ENCODE peak calls at places on chromosomes 12 and 14, in nine cellular contexts. U, W, Q, M, R, P, O, Y and K are unnamed samples.

GRCh38 chr12:118055144-118055557 is 5.8 kb downstream of the WSB2 start:
- DNase-seq in U (peak; percentile 62), W (peak; percentile 61), Q (no peak), M (peak; percentile 89), R (peak; percentile 78), P (no peak), O (peak; percentile 54), Y (no peak), K (peak; percentile 70)

GRCh38 chr14:77120771-77121743 is 20.5 kb downstream of the ZDHHC22 start:
- DNase-seq in U (peak; percentile 53), W (no peak), Q (no peak), M (peak; percentile 42), R (no peak), P (no peak), O (no peak), Y (peak; percentile 62), K (no peak)

GRCh38 chr14:77347746-77348145 is 26.9 kb downstream of the GSTZ1 start:
- DNase-seq in U (no peak), W (no peak), Q (no peak), M (no peak), R (no peak), P (no peak), O (no peak), Y (no peak), K (no peak)

GRCh38 chr14:106737025-106737424 is 1210.6 kb downstream of the TMEM121 start:
- DNase-seq in U (no peak), W (no peak), Q (no peak), M (no peak), R (no peak), P (no peak), O (no peak), Y (no peak), K (no peak)

GRCh38 chr12:27615331-27615891 is 80.8 kb upstream of the REP15 start:
- DNase-seq in U (no peak), W (no peak), Q (no peak), M (no peak), R (peak; percentile 81), P (no peak), O (no peak), Y (no peak), K (no peak)

GRCh38 chr12:50509009-50509663 is 4.4 kb downstream of the DIP2B start:
- DNase-seq in U (no peak), W (no peak), Q (no peak), M (no peak), R (peak; percentile 62), P (no peak), O (no peak), Y (no peak), K (no peak)

GRCh38 chr14:22071001-22071400 is 397.4 kb upstream of the OR4E1 start:
- DNase-seq in U (no peak), W (no peak), Q (no peak), M (no peak), R (no peak), P (no peak), O (no peak), Y (no peak), K (no peak)

GRCh38 chr12:47813491-47814196 is 6.1 kb downstream of the HDAC7 start:
- DNase-seq in U (no peak), W (peak; percentile 53), Q (no peak), M (no peak), R (no peak), P (no peak), O (no peak), Y (no peak), K (no peak)

GRCh38 chr14:39085933-39086332 is 17.1 kb downstream of the SEC23A start:
- DNase-seq in U (no peak), W (no peak), Q (no peak), M (no peak), R (no peak), P (no peak), O (no peak), Y (no peak), K (no peak)

GRCh38 chr12:19139795-19140194 is 10.3 kb downstream of the PLEKHA5 start:
- DNase-seq in U (no peak), W (no peak), Q (no peak), M (no peak), R (no peak), P (no peak), O (no peak), Y (no peak), K (no peak)

GRCh38 chr14:103695331-103696026 is 19.8 kb downstream of the XRCC3 start:
- DNase-seq in U (no peak), W (no peak), Q (no peak), M (no peak), R (no peak), P (no peak), O (no peak), Y (peak; percentile 14), K (no peak)

GRCh38 chr12:83106873-83107272 is 420.2 kb downstream of the TMTC2 start:
- DNase-seq in U (no peak), W (no peak), Q (no peak), M (no peak), R (peak; percentile 47), P (no peak), O (no peak), Y (no peak), K (no peak)

GRCh38 chr14:33348510-33348909 is 409.8 kb downstream of the NPAS3 start:
- DNase-seq in U (peak; percentile 41), W (no peak), Q (no peak), M (no peak), R (no peak), P (no peak), O (no peak), Y (no peak), K (no peak)

DNA sequence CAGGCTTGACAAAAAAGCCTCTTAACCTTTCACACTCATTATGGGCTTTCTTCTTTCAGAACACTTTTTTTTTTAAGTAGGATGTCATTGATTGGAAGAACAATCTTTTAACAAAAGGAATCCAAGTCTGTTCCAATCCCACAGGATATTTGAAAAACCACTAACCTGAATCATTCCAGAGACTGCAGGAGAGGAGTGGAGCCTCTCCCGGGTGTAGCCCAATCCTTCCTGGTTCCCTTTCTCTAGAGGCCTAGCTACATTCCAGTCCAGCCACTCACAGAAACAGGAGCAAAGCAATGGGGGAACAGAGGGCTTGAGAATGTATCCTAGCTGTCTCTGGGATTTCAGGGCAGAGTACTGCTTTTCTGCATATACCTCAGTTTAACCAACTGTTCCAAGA is 4.3 kb downstream of the MFAP5 start:
- DNase-seq in U (no peak), W (peak; percentile 34), Q (no peak), M (peak; percentile 63), R (peak; percentile 3), P (no peak), O (no peak), Y (no peak), K (no peak)
- H3K27ac ChIP-seq in U (no peak overlapping the region), W (no peak overlapping the region), Q (peak overlapping the region; percentile 87), M (no peak overlapping the region), R (no peak overlapping the region), P (no peak overlapping the region), O (no peak overlapping the region), Y (no peak overlapping the region), K (no peak overlapping the region)

GRCh38 chr12:12025799-12026386 is 44.8 kb upstream of the BCL2L14 start:
- DNase-seq in U (no peak), W (no peak), Q (no peak), M (peak; percentile 13), R (no peak), P (no peak), O (no peak), Y (no peak), K (no peak)

GRCh38 chr12:12028668-12029402 is 41.9 kb upstream of the BCL2L14 start:
- DNase-seq in U (no peak), W (no peak), Q (no peak), M (peak; percentile 31), R (no peak), P (no peak), O (no peak), Y (no peak), K (no peak)

GRCh38 chr12:12020762-12021161 is 50.0 kb upstream of the BCL2L14 start:
- DNase-seq in U (no peak), W (no peak), Q (no peak), M (no peak), R (no peak), P (no peak), O (no peak), Y (no peak), K (no peak)

GRCh38 chr12:12022306-12022931 is 48.3 kb upstream of the BCL2L14 start:
- DNase-seq in U (no peak), W (no peak), Q (no peak), M (peak; percentile 26), R (no peak), P (no peak), O (no peak), Y (no peak), K (no peak)

DNA sequence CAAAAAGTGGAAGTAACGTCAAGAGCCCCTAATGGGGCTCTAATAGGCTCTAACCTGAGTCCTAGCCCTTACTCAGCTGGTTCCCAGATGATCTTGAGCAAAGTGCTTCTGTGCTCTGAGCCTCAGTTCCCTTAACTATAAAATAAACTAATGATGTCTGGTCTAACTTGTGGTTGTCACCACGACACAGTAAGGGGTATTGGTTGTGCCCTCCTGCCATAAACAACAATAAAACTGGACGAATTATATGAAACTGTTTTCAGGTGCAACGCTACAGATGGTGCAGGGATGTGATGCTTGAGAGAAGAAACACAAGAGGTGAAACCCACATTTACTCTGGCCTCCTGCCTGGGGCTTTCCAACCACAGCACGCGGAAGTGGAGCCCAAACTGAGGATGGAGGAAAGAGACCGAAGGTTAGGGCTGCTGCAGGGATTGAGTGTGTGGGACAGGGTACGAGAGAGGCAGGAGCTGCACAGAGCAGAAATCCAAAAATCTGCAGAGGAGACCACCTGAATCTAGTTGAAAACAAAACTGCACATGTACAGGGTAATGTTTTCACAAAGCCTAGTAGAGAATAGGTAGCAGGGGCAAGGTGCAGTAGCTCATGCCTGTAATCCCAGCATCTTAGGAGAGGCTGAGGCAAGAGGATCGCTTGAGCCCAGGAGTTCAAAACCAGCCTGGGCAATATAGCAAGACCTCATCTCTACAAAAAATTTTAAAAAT is 45.6 kb upstream of the BCL2L14 start:
- DNase-seq in U (no peak), W (no peak), Q (no peak), M (peak; percentile 23), R (no peak), P (no peak), O (no peak), Y (no peak), K (no peak)
- H3K4me3 ChIP-seq in U (no peak overlapping the region), W (no peak overlapping the region), Q (no peak overlapping the region), M (no peak overlapping the region), R (no peak overlapping the region), P (no peak overlapping the region), O (no peak overlapping the region), Y (no peak overlapping the region), K (no peak overlapping the region)

DNA sequence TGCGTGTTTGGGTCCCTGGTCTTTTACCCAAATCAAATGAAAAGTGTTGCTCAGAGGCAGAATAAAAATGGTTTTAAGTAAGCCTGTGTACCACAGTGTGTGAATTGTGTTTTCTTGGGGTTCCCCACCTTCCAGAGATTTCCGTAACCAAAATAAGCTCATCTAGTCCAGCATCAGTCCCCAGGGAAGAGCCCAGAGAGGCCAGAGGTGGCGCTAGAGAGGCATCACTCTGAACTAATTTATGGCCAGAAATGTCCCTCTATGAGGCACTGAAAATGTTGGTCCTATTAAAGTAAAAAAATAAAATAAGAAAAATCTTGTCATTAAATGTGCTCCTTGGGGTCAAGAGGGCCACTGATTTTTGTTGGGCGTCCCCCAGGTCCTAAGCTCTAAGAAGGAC is 24.9 kb upstream of the PRKAB1 start:
- DNase-seq in U (peak; percentile 20), W (peak; percentile 41), Q (no peak), M (peak; percentile 80), R (no peak), P (no peak), O (no peak), Y (no peak), K (no peak)
- TF ChIP-seq CTCF in U (no peak), W (peak; percentile 65), Q (peak; percentile 6), M (peak; percentile 75), R (peak; percentile 65), P (peak; percentile 60), O (no peak), Y (no peak), K (peak; percentile 27)

GRCh38 chr12:79071498-79071897 is 206.9 kb downstream of the SYT1 start:
- DNase-seq in U (no peak), W (no peak), Q (no peak), M (no peak), R (no peak), P (no peak), O (no peak), Y (no peak), K (no peak)
- H3K27ac ChIP-seq in U (no peak overlapping the region), W (no peak overlapping the region), Q (no peak overlapping the region), M (no peak overlapping the region), R (no peak overlapping the region), P (no peak overlapping the region), O (no peak overlapping the region), Y (no peak overlapping the region), K (no peak overlapping the region)